ENCODE peak calls at places on chromosome 21, in eight cellular contexts. Y, A, G, N, O, F, B and C are unnamed samples.

GRCh38 chr21:37623689-37624088 is 257.1 kb downstream of the DYRK1A start:
- DNase-seq in Y (no peak), A (no peak), G (no peak), N (no peak), O (no peak), F (no peak), B (no peak), C (no peak)

GRCh38 chr21:43352568-43353281 is 74.2 kb downstream of the SIK1 start:
- DNase-seq in Y (peak; percentile 42), A (no peak), G (no peak), N (no peak), O (peak; percentile 59), F (no peak), B (no peak), C (no peak)

GRCh38 chr21:39444406-39445145 is 1.0 kb downstream of the LCA5L start:
- DNase-seq in Y (peak; percentile 50), A (no peak), G (no peak), N (peak; percentile 5), O (no peak), F (no peak), B (no peak), C (peak; percentile 1)

GRCh38 chr21:46145840-46146691 is 9.3 kb downstream of the FTCD start:
- DNase-seq in Y (no peak), A (no peak), G (no peak), N (no peak), O (no peak), F (no peak), B (no peak), C (no peak)

GRCh38 chr21:45455321-45456013 is 50.5 kb downstream of the COL18A1 start:
- DNase-seq in Y (no peak), A (peak; percentile 40), G (no peak), N (peak; percentile 61), O (no peak), F (peak; percentile 74), B (no peak), C (no peak)

GRCh38 chr21:39077816-39078215 is 105.4 kb downstream of the PSMG1 start:
- DNase-seq in Y (no peak), A (no peak), G (no peak), N (no peak), O (no peak), F (no peak), B (no peak), C (no peak)

GRCh38 chr21:36080386-36080785 is 10.6 kb downstream of the CBR1 start:
- DNase-seq in Y (no peak), A (peak; percentile 14), G (no peak), N (no peak), O (no peak), F (no peak), B (no peak), C (no peak)

GRCh38 chr21:41510500-41510899 is 2.5 kb upstream of the TMPRSS2 start:
- DNase-seq in Y (no peak), A (no peak), G (no peak), N (no peak), O (no peak), F (no peak), B (no peak), C (no peak)

GRCh38 chr21:44836666-44837471 is 19.0 kb upstream of the SUMO3 start:
- DNase-seq in Y (peak; percentile 79), A (no peak), G (no peak), N (peak; percentile 45), O (no peak), F (peak; percentile 71), B (no peak), C (no peak)

GRCh38 chr21:39094847-39095525 is 88.3 kb downstream of the PSMG1 start:
- DNase-seq in Y (no peak), A (no peak), G (no peak), N (peak; percentile 54), O (no peak), F (no peak), B (peak; percentile 3), C (peak; percentile 24)

GRCh38 chr21:43012596-43012995 is 38.2 kb downstream of the PKNOX1 start:
- DNase-seq in Y (no peak), A (no peak), G (no peak), N (no peak), O (no peak), F (no peak), B (no peak), C (peak; percentile 15)

GRCh38 chr21:36422279-36423098 is 37.3 kb downstream of the CHAF1B start:
- DNase-seq in Y (peak; percentile 65), A (no peak), G (no peak), N (peak; percentile 55), O (peak; percentile 85), F (peak; percentile 50), B (peak; percentile 47), C (peak; percentile 33)

GRCh38 chr21:45351526-45352275 is 53.3 kb upstream of the COL18A1 start:
- DNase-seq in Y (no peak), A (no peak), G (no peak), N (no peak), O (no peak), F (no peak), B (no peak), C (no peak)

GRCh38 chr21:35868869-35869223 is 191.5 kb downstream of the SETD4 start:
- DNase-seq in Y (no peak), A (no peak), G (no peak), N (no peak), O (no peak), F (no peak), B (no peak), C (no peak)

GRCh38 chr21:25733859-25734653 is 648 bp downstream of the ATP5PF start:
- DNase-seq in Y (peak; percentile 44), A (no peak), G (no peak), N (peak; percentile 26), O (peak; percentile 26), F (no peak), B (no peak), C (peak; percentile 30)

GRCh38 chr21:33022489-33022827 is 3.3 kb upstream of the OLIG2 start:
- DNase-seq in Y (no peak), A (no peak), G (no peak), N (no peak), O (no peak), F (no peak), B (no peak), C (no peak)

GRCh38 chr21:41167348-41168342 is at the start of gene BACE2:
- DNase-seq in Y (peak; percentile 50), A (peak; percentile 65), G (peak; percentile 25), N (peak; percentile 51), O (peak; percentile 72), F (peak; percentile 86), B (peak; percentile 67), C (peak; percentile 83)

GRCh38 chr21:45640888-45641479 is 2.5 kb upstream of the PCBP3 start:
- DNase-seq in Y (no peak), A (no peak), G (peak; percentile 34), N (no peak), O (no peak), F (no peak), B (peak; percentile 82), C (no peak)

GRCh38 chr21:33070921-33071877 is 1.3 kb downstream of the OLIG1 start:
- DNase-seq in Y (no peak), A (peak; percentile 13), G (no peak), N (no peak), O (no peak), F (no peak), B (no peak), C (no peak)

GRCh38 chr21:31161157-31161556 is 122.9 kb upstream of the KRTAP19-8 start:
- DNase-seq in Y (peak; percentile 66), A (peak; percentile 51), G (no peak), N (no peak), O (no peak), F (no peak), B (no peak), C (no peak)

GRCh38 chr21:14630556-14631069 is 84.5 kb upstream of the SAMSN1 start:
- DNase-seq in Y (no peak), A (no peak), G (no peak), N (no peak), O (no peak), F (no peak), B (no peak), C (no peak)

GRCh38 chr21:37245151-37245550 is 22.0 kb downstream of the VPS26C start:
- DNase-seq in Y (no peak), A (no peak), G (no peak), N (no peak), O (no peak), F (no peak), B (no peak), C (no peak)

GRCh38 chr21:32455548-32455947 is 43.0 kb downstream of the EVA1C start:
- DNase-seq in Y (no peak), A (no peak), G (no peak), N (no peak), O (no peak), F (no peak), B (no peak), C (no peak)

GRCh38 chr21:32750405-32750804 is 21.1 kb downstream of the PAXBP1 start:
- DNase-seq in Y (no peak), A (no peak), G (no peak), N (no peak), O (no peak), F (no peak), B (no peak), C (no peak)

GRCh38 chr21:28537371-28538079 is 455.2 kb downstream of the LTN1 start:
- DNase-seq in Y (peak; percentile 82), A (no peak), G (no peak), N (no peak), O (no peak), F (no peak), B (no peak), C (no peak)

GRCh38 chr21:34840693-34841092 is 171.9 kb downstream of the CLIC6 start:
- DNase-seq in Y (no peak), A (no peak), G (no peak), N (no peak), O (no peak), F (no peak), B (no peak), C (no peak)

GRCh38 chr21:43867936-43868335 is 2.9 kb downstream of the AGPAT3 start:
- DNase-seq in Y (no peak), A (no peak), G (no peak), N (no peak), O (no peak), F (no peak), B (no peak), C (no peak)

GRCh38 chr21:25331286-25331685 is 276.0 kb downstream of the MRPL39 start:
- DNase-seq in Y (peak; percentile 59), A (no peak), G (no peak), N (no peak), O (no peak), F (no peak), B (no peak), C (no peak)

GRCh38 chr21:38269567-38269917 is 12.8 kb downstream of the KCNJ15 start:
- DNase-seq in Y (peak; percentile 65), A (no peak), G (no peak), N (no peak), O (no peak), F (no peak), B (no peak), C (no peak)

GRCh38 chr21:45393021-45393420 is 11.9 kb upstream of the COL18A1 start:
- DNase-seq in Y (no peak), A (no peak), G (no peak), N (no peak), O (no peak), F (no peak), B (no peak), C (no peak)

GRCh38 chr21:34986561-34987533 is 62.3 kb downstream of the RUNX1 start:
- DNase-seq in Y (peak; percentile 87), A (no peak), G (no peak), N (peak; percentile 46), O (no peak), F (no peak), B (no peak), C (peak; percentile 39)

GRCh38 chr21:28705616-28706015 is 287.1 kb downstream of the LTN1 start:
- DNase-seq in Y (peak; percentile 12), A (no peak), G (no peak), N (no peak), O (no peak), F (no peak), B (no peak), C (no peak)

GRCh38 chr21:34192646-34193285 is 119.4 kb downstream of the MRPS6 start:
- DNase-seq in Y (no peak), A (no peak), G (no peak), N (no peak), O (no peak), F (no peak), B (no peak), C (no peak)

GRCh38 chr21:16437586-16437985 is 707.8 kb downstream of the USP25 start:
- DNase-seq in Y (no peak), A (no peak), G (no peak), N (no peak), O (no peak), F (no peak), B (no peak), C (no peak)